ENCODE peak calls at places on chromosome 22, in four cellular contexts. One of them, this sample, is unnamed. For H3K4me1, the result is how much of the 10 kb centered on the place peaks cover.

GRCh38 chr22:41417622-41418390 is 28.8 kb downstream of the TOB2 start:
- DNase-seq in left lung: peak
- DNase-seq in HepG2: no peak
- DNase-seq in hepatocyte: no peak
- DNase-seq in this sample: peak

GRCh38 chr22:45009881-45010531 is at the start of gene PHF21B:
- DNase-seq in hepatocyte: peak
- DNase-seq in left lung: no peak
- DNase-seq in HepG2: no peak
- DNase-seq in this sample: no peak

GRCh38 chr22:50304528-50305392 is 2.7 kb downstream of the PLXNB2 start:
- DNase-seq in left lung: peak
- DNase-seq in hepatocyte: peak
- DNase-seq in HepG2: no peak
- DNase-seq in this sample: peak

GRCh38 chr22:24894998-24895397 is 51.5 kb downstream of the LHFPL7 start:
- DNase-seq in hepatocyte: peak
- DNase-seq in left lung: peak
- DNase-seq in HepG2: peak
- DNase-seq in this sample: peak

GRCh38 chr22:21951931-21952465 is 650 bp downstream of the PPM1F start:
- DNase-seq in left lung: peak
- DNase-seq in HepG2: no peak
- DNase-seq in hepatocyte: peak
- DNase-seq in this sample: no peak

GRCh38 chr22:19634576-19634975 is 79.7 kb upstream of the SEPTIN5 start:
- DNase-seq in hepatocyte: no peak
- DNase-seq in HepG2: no peak
- DNase-seq in left lung: no peak
- DNase-seq in this sample: no peak

GRCh38 chr22:19455585-19456370 is 8.3 kb upstream of the C22orf39 start:
- DNase-seq in HepG2: no peak
- DNase-seq in hepatocyte: no peak
- DNase-seq in left lung: no peak
- DNase-seq in this sample: no peak

GRCh38 chr22:45462034-45462655 is 40.5 kb upstream of the FBLN1 start:
- DNase-seq in HepG2: peak
- DNase-seq in hepatocyte: peak
- DNase-seq in left lung: no peak
- DNase-seq in this sample: no peak

GRCh38 chr22:46742576-46743221 is 4.6 kb upstream of the CERK start:
- DNase-seq in HepG2: no peak
- DNase-seq in hepatocyte: peak
- DNase-seq in left lung: no peak
- DNase-seq in this sample: no peak

GRCh38 chr22:17845340-17845739 is 71.1 kb upstream of the BID start:
- DNase-seq in HepG2: no peak
- DNase-seq in hepatocyte: no peak
- DNase-seq in left lung: no peak
- DNase-seq in this sample: no peak

GRCh38 chr22:22207845-22208564 is 36.6 kb upstream of the VPREB1 start:
- DNase-seq in left lung: peak
- DNase-seq in HepG2: peak
- DNase-seq in hepatocyte: peak
- DNase-seq in this sample: peak

GRCh38 chr22:46937939-46938338 is 175.5 kb downstream of the TBC1D22A start:
- DNase-seq in hepatocyte: no peak
- DNase-seq in HepG2: no peak
- DNase-seq in left lung: no peak
- DNase-seq in this sample: no peak

DNA sequence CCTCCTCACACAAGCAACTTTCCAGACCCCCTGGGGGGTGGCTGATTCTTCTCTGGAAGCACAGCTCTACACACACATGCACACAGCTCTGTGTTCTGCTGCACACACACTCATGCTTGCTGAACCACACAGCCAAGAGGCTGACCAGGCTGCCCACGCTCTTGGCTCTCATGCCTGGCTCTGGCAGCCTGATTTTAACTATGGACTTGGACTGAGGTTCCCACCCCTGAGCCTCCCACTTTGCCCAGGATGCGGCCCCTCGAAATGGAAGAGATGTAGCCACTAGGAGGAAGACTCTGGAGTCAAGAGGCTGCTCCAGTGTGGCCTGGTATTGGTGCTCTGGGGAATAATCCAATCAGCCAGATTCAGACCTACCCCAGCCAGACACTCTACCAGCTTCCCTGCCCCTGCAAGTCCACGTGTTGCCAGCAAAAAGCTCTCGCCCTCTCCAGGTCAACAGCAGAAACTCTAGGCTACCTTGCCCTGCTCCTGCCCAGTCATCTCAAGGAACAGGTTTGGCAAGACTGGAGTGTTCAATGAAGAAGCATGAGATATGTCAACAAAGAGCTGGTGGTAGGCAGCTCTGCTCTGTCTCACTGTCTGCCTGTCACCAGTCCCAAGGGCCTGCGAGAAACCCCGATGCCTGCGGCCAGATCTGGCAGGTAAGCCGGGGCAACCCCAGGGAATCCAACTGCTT is 8.8 kb upstream of the CASTOR1 start:
- DNase-seq in left lung: peak
- DNase-seq in hepatocyte: peak
- DNase-seq in HepG2: no peak
- DNase-seq in this sample: no peak
- H3K4me1 ChIP-seq in left lung: under half
- H3K4me1 ChIP-seq in hepatocyte: under half
- H3K4me1 ChIP-seq in HepG2: under half
- H3K4me1 ChIP-seq in this sample: under half

GRCh38 chr22:48578138-48579034 is 1249.3 kb downstream of the BRD1 start:
- DNase-seq in hepatocyte: no peak
- DNase-seq in HepG2: no peak
- DNase-seq in left lung: no peak
- DNase-seq in this sample: no peak

GRCh38 chr22:48577691-48578090 is 1250.0 kb downstream of the BRD1 start:
- DNase-seq in HepG2: no peak
- DNase-seq in hepatocyte: no peak
- DNase-seq in left lung: no peak
- DNase-seq in this sample: no peak

GRCh38 chr22:48576333-48577013 is 1251.2 kb downstream of the BRD1 start:
- DNase-seq in hepatocyte: peak
- DNase-seq in left lung: no peak
- DNase-seq in HepG2: no peak
- DNase-seq in this sample: no peak

GRCh38 chr22:48575567-48576332 is 1251.9 kb downstream of the BRD1 start:
- DNase-seq in left lung: no peak
- DNase-seq in hepatocyte: peak
- DNase-seq in HepG2: no peak
- DNase-seq in this sample: no peak

GRCh38 chr22:48577014-48577690 is 1250.5 kb downstream of the BRD1 start:
- DNase-seq in left lung: no peak
- DNase-seq in hepatocyte: peak
- DNase-seq in HepG2: no peak
- DNase-seq in this sample: no peak
- TF ChIP-seq CTCF in left lung: no peak
- TF ChIP-seq CTCF in hepatocyte: peak
- TF ChIP-seq CTCF in HepG2: peak
- TF ChIP-seq CTCF in this sample: no peak

GRCh38 chr22:36156515-36157419 is 3.8 kb downstream of the APOL3 start:
- DNase-seq in HepG2: peak
- DNase-seq in hepatocyte: peak
- DNase-seq in left lung: peak
- DNase-seq in this sample: peak
- H3K4me1 ChIP-seq in HepG2: half or more
- H3K4me1 ChIP-seq in hepatocyte: under half
- H3K4me1 ChIP-seq in left lung: under half
- H3K4me1 ChIP-seq in this sample: under half

DNA sequence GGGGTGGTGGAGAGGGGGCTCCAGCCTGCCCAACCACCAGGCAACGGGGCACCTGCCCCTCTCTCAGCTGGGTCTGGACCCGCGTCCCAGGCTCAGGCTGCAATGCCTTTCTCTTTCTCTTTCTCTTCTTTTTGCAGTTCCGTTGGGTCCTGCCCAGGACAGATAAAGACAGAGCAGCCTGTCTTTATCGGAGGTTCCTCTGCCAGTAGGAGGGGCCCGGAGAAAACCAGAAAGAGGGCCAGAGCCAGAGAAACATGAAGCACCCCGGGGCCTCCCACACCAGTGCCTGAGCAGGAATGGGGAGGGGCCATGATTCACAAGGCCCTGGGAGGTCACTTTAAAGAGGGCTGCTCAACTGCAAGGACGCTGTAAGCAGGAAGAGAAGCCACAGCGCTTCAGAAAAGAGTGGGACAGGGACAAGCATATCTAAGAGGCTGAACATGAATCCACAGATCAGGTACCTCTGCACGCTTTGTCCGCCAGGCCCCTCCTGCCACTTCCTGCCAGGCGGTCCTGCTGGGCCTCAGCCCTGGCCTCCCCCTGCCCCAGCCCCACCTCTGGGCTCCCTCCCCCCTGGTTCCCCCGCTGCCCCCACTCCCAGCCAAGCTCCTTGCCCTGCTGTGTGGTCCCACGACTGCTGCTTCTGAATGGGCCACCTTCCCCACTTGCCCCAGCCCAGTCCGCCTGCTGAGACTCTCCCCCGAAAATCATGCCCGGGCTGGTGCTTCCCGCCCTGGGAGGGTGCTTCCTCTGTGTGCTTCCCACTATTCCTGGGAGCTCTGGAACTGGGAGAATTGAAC is at the start of gene APOBEC3C:
- DNase-seq in hepatocyte: peak
- DNase-seq in HepG2: peak
- DNase-seq in left lung: peak
- DNase-seq in this sample: peak
- TF ChIP-seq CTCF in hepatocyte: no peak
- TF ChIP-seq CTCF in HepG2: peak
- TF ChIP-seq CTCF in left lung: no peak
- TF ChIP-seq CTCF in this sample: no peak

GRCh38 chr22:42994917-42995562 is 19.9 kb downstream of the PACSIN2 start:
- DNase-seq in HepG2: peak
- DNase-seq in hepatocyte: peak
- DNase-seq in left lung: peak
- DNase-seq in this sample: peak
- H3K4me1 ChIP-seq in HepG2: half or more
- H3K4me1 ChIP-seq in hepatocyte: half or more
- H3K4me1 ChIP-seq in left lung: half or more
- H3K4me1 ChIP-seq in this sample: half or more

DNA sequence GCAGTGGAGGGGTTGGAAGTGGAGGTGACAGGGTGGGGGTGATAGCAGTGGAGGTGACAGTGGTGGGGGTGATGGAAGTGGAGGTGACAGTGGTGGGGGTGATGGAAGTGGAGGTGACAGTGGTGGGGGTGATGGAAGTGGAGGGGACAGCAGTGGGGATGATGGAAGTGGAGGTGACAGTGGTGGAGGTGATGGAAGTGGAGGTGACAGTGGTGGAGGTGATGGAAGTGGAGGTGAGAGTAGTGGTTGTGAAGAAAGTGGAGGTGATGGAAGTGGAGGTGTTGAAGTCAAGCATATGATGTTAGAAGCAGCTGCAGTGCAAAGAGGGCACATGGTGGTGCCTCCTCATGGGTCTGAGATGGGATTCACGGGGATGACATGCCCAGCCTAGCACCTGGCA is 141.5 kb downstream of the CACNA1I start:
- DNase-seq in hepatocyte: no peak
- DNase-seq in left lung: no peak
- DNase-seq in HepG2: no peak
- DNase-seq in this sample: no peak
- TF ChIP-seq CTCF in hepatocyte: no peak
- TF ChIP-seq CTCF in left lung: no peak
- TF ChIP-seq CTCF in HepG2: no peak
- TF ChIP-seq CTCF in this sample: no peak

GRCh38 chr22:33879796-33880195 is 40.5 kb downstream of the LARGE1 start:
- DNase-seq in hepatocyte: no peak
- DNase-seq in left lung: no peak
- DNase-seq in HepG2: no peak
- DNase-seq in this sample: no peak
- H3K4me1 ChIP-seq in hepatocyte: under half
- H3K4me1 ChIP-seq in left lung: under half
- H3K4me1 ChIP-seq in HepG2: under half
- H3K4me1 ChIP-seq in this sample: under half

GRCh38 chr22:29207562-29208501 is 2.1 kb downstream of the EMID1 start:
- DNase-seq in HepG2: no peak
- DNase-seq in left lung: no peak
- DNase-seq in hepatocyte: no peak
- DNase-seq in this sample: no peak
- TF ChIP-seq CTCF in HepG2: no peak
- TF ChIP-seq CTCF in left lung: no peak
- TF ChIP-seq CTCF in hepatocyte: no peak
- TF ChIP-seq CTCF in this sample: no peak

GRCh38 chr22:20940178-20940790 is 23.1 kb downstream of the CRKL start:
- DNase-seq in left lung: no peak
- DNase-seq in HepG2: no peak
- DNase-seq in hepatocyte: no peak
- DNase-seq in this sample: no peak

GRCh38 chr22:20937794-20938148 is 20.6 kb downstream of the CRKL start:
- DNase-seq in left lung: no peak
- DNase-seq in HepG2: no peak
- DNase-seq in hepatocyte: no peak
- DNase-seq in this sample: no peak

GRCh38 chr22:20940904-20941385 is 23.7 kb downstream of the CRKL start:
- DNase-seq in left lung: no peak
- DNase-seq in hepatocyte: no peak
- DNase-seq in HepG2: no peak
- DNase-seq in this sample: no peak

GRCh38 chr22:20937031-20937793 is 20.0 kb downstream of the CRKL start:
- DNase-seq in HepG2: no peak
- DNase-seq in left lung: peak
- DNase-seq in hepatocyte: peak
- DNase-seq in this sample: no peak

DNA sequence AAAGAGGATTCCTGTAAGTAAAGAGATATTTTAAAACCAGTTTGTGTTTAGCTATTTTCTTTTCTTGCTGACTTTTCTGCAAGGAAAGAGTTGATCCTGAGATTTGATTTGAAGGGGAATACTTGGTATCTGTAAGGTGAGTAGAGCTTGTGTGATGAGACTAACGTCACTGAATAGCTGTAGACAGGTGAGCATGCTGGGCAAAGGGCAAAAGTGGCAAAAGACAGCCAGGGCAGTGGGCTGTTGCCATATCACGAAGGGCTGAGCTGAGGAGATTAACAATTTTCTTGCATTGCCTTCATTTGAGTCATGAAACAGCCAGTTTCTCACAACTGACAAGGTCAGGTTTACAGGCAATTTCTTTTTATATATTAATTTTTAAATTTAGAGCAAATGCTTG is 21.1 kb downstream of the CRKL start:
- DNase-seq in left lung: no peak
- DNase-seq in hepatocyte: peak
- DNase-seq in HepG2: no peak
- DNase-seq in this sample: no peak
- H3K4me1 ChIP-seq in left lung: under half
- H3K4me1 ChIP-seq in hepatocyte: under half
- H3K4me1 ChIP-seq in HepG2: half or more
- H3K4me1 ChIP-seq in this sample: half or more

GRCh38 chr22:30064172-30064571 is 16.1 kb upstream of the HORMAD2 start:
- DNase-seq in HepG2: no peak
- DNase-seq in left lung: no peak
- DNase-seq in hepatocyte: no peak
- DNase-seq in this sample: no peak
- TF ChIP-seq CTCF in HepG2: no peak
- TF ChIP-seq CTCF in left lung: no peak
- TF ChIP-seq CTCF in hepatocyte: no peak
- TF ChIP-seq CTCF in this sample: no peak